ENCODE peak calls at places on chromosomes 4 and X, in ten cellular contexts. V is ELF-1; Y is GM13977; F is stimulated activated CD4-positive, alpha-beta T cell treated with anti-CD3 and anti-CD28 coated beads, TNF-alpha, amount 100 ng/mL, for 4 hours; A is ELR; E is NCI-H446 treated with DMSO at 0.1 percent for 48 hours; P is foreskin keratinocyte; L is HEK293T; X is Panc1; R is NCI-H1105 treated with DMSO at 0.1 percent for 48 hours. J is an unnamed sample.
A peak's percentile ranks its signal among the peaks of the same experiment; 100 is the strongest.

GRCh38 chr4:79042079-79042674 is 102.9 kb upstream of the PAQR3 start:
- DNase-seq in A (peak; percentile 46), F (no peak), E (peak; percentile 59), Y (peak; percentile 29), X (no peak), R (peak; percentile 23), V (no peak), L (peak; percentile 24), P (peak; percentile 35), J (peak; percentile 35)

GRCh38 chrX:149512225-149512885 is 7.2 kb upstream of the IDS start:
- DNase-seq in P (peak; percentile 24), A (peak; percentile 56), E (no peak), V (peak; percentile 94), R (peak; percentile 39), X (no peak), L (peak; percentile 73), Y (peak; percentile 44), F (no peak), J (peak; percentile 18)

GRCh38 chr4:43331226-43332078 is 438.9 kb downstream of the GRXCR1 start:
- DNase-seq in L (no peak), E (no peak), Y (no peak), F (no peak), A (peak; percentile 64), R (no peak), V (no peak), P (peak; percentile 91), X (no peak), J (no peak)

GRCh38 chr4:153792007-153792892 is 3.4 kb upstream of the SFRP2 start:
- DNase-seq in R (no peak), P (peak; percentile 56), Y (peak; percentile 43), V (peak; percentile 97), F (no peak), X (no peak), A (peak; percentile 28), L (no peak), E (no peak), J (no peak)

GRCh38 chr4:142480244-142480643 is 365.9 kb downstream of the INPP4B start:
- DNase-seq in P (peak; percentile 28), X (no peak), V (no peak), R (peak; percentile 19), A (peak; percentile 57), E (peak; percentile 28), F (no peak), Y (no peak), L (no peak), J (no peak)

GRCh38 chr4:39931441-39931901 is 46.2 kb downstream of the PDS5A start:
- DNase-seq in V (no peak), L (no peak), F (no peak), A (no peak), P (no peak), R (no peak), E (no peak), X (no peak), Y (no peak), J (no peak)

GRCh38 chr4:138164218-138164617 is 77.9 kb downstream of the SLC7A11 start:
- DNase-seq in X (no peak), F (no peak), E (no peak), A (no peak), L (no peak), V (no peak), P (no peak), R (no peak), Y (no peak), J (peak; percentile 15)

GRCh38 chr4:113781439-113782040 is 20.0 kb upstream of the CAMK2D start:
- DNase-seq in P (no peak), E (peak; percentile 17), V (no peak), A (peak; percentile 62), L (peak; percentile 9), F (no peak), R (peak; percentile 7), X (no peak), Y (peak; percentile 46), J (no peak)